ENCODE peak calls at places on chromosomes 16 and 17, in ten cellular contexts. M is mesenteric fat pad, T is T-helper 2 cell, F is foreskin melanocyte, Z is hippocampal formation, A is EL, P is OCI-LY7, K is left ventricle myocardium inferior, Q is kidney glomerular epithelial cell, W is Right ventricle myocardium superior. L is an unnamed sample.

GRCh38 chr17:34556384-34556783 is 23.0 kb upstream of the TMEM132E start:
- DNase-seq in W (no peak), P (no peak), M (no peak), T (no peak), A (peak), Q (no peak), Z (no peak), K (no peak), F (no peak), L (no peak)

GRCh38 chr17:11928436-11928835 is 68.8 kb downstream of the ZNF18 start:
- DNase-seq in T (no peak), A (no peak), F (no peak), P (no peak), W (no peak), Z (no peak), K (no peak), M (no peak), Q (no peak), L (no peak)

GRCh38 chr17:27319536-27320221 is 25.8 kb downstream of the WSB1 start:
- DNase-seq in Z (peak), F (no peak), T (no peak), A (no peak), P (no peak), W (peak), K (peak), Q (peak), M (no peak), L (peak)

GRCh38 chr16:70706948-70707465 is 21.2 kb upstream of the MTSS2 start:
- DNase-seq in A (peak), Q (peak), P (no peak), T (no peak), Z (no peak), W (no peak), F (peak), M (no peak), K (no peak), L (no peak)

GRCh38 chr17:28545787-28546415 is 6.5 kb downstream of the UNC119 start:
- DNase-seq in M (no peak), W (peak), P (no peak), T (no peak), A (no peak), Z (no peak), K (no peak), F (no peak), Q (no peak), L (no peak)

GRCh38 chr17:54971147-54971546 is 2.6 kb downstream of the STXBP4 start:
- DNase-seq in P (no peak), Z (no peak), K (no peak), T (no peak), W (no peak), A (no peak), M (no peak), F (no peak), Q (peak), L (no peak)

GRCh38 chr17:39553326-39553945 is 54.3 kb downstream of the NEUROD2 start:
- DNase-seq in M (no peak), T (no peak), Q (peak), K (no peak), F (no peak), A (peak), W (no peak), Z (no peak), P (no peak), L (no peak)

GRCh38 chr17:15479697-15480096 is 12.3 kb upstream of the CDRT4 start:
- DNase-seq in Z (no peak), T (no peak), M (peak), F (no peak), P (no peak), W (no peak), Q (no peak), A (peak), K (no peak), L (no peak)

GRCh38 chr17:49880291-49881053 is 32.6 kb upstream of the TAC4 start:
- DNase-seq in P (peak), Q (peak), A (peak), Z (no peak), M (peak), T (peak), K (peak), F (peak), W (peak), L (no peak)

GRCh38 chr17:27649929-27650328 is 18.9 kb downstream of the LGALS9 start:
- DNase-seq in Q (no peak), T (no peak), W (peak), A (no peak), K (peak), F (no peak), P (no peak), Z (no peak), M (no peak), L (no peak)

GRCh38 chr16:72371307-72372081 is 199.5 kb upstream of the PMFBP1 start:
- DNase-seq in A (peak), T (no peak), Z (no peak), W (no peak), P (no peak), F (peak), Q (peak), K (no peak), M (no peak), L (no peak)

GRCh38 chr16:3999479-3999868 is 116.8 kb downstream of the ADCY9 start:
- DNase-seq in K (peak), Z (no peak), A (peak), W (peak), F (no peak), M (no peak), T (no peak), P (no peak), Q (no peak), L (no peak)

GRCh38 chr16:70476272-70477020 is 22.1 kb downstream of the FCSK start:
- DNase-seq in T (no peak), Z (no peak), P (no peak), M (no peak), F (no peak), W (no peak), Q (peak), K (no peak), A (peak), L (peak)

GRCh38 chr16:70676571-70677498 is 9.0 kb downstream of the MTSS2 start:
- DNase-seq in F (no peak), W (no peak), Q (no peak), K (no peak), P (no peak), T (no peak), A (no peak), Z (peak), M (no peak), L (no peak)

GRCh38 chr17:2289878-2290478 is 13.6 kb downstream of the SMG6 start:
- DNase-seq in F (no peak), Z (no peak), A (peak), Q (no peak), K (no peak), P (peak), T (no peak), M (no peak), W (no peak), L (no peak)

GRCh38 chr17:43021739-43022512 is at the start of gene VAT1:
- DNase-seq in K (peak), Z (peak), A (peak), W (peak), P (peak), T (peak), F (peak), Q (peak), M (peak), L (peak)

GRCh38 chr17:19752216-19753048 is 4.3 kb upstream of the ALDH3A1 start:
- DNase-seq in P (no peak), W (no peak), Q (no peak), Z (no peak), A (no peak), F (no peak), T (no peak), K (no peak), M (no peak), L (no peak)